ENCODE peak calls at places on chromosomes 12 and 14, in six cellular contexts. B is K562, H is mesenchymal stem cell, X is fibroblast of lung, M is mammary epithelial cell, A is kidney. V is an unnamed sample.

GRCh38 chr12:132327351-132328171 is 1.8 kb downstream of the GALNT9 start:
- DNase-seq in B (no peak), H (peak; percentile 1), X (peak; percentile 74), M (peak; percentile 69), A (peak; percentile 86), V (no peak)

GRCh38 chr12:105613269-105613668 is 282.8 kb downstream of the C12orf75 start:
- DNase-seq in B (no peak), H (no peak), X (no peak), M (no peak), A (no peak), V (no peak)

GRCh38 chr12:84397846-84398245 is 514.8 kb downstream of the SLC6A15 start:
- DNase-seq in B (no peak), H (no peak), X (no peak), M (no peak), A (no peak), V (no peak)

GRCh38 chr12:76311796-76312195 is 36.4 kb downstream of the BBS10 start:
- DNase-seq in B (no peak), H (peak; percentile 42), X (no peak), M (peak; percentile 6), A (no peak), V (no peak)

GRCh38 chr12:29208935-29209701 is 60.0 kb downstream of the FAR2 start:
- DNase-seq in B (no peak), H (no peak), X (no peak), M (no peak), A (no peak), V (no peak)

GRCh38 chr12:104903648-104904423 is 54.3 kb downstream of the SLC41A2 start:
- DNase-seq in B (no peak), H (no peak), X (no peak), M (no peak), A (no peak), V (no peak)

GRCh38 chr12:32482226-32482625 is 82.9 kb downstream of the FGD4 start:
- DNase-seq in B (no peak), H (no peak), X (no peak), M (no peak), A (no peak), V (no peak)

GRCh38 chr12:85509857-85510256 is 229.8 kb downstream of the ALX1 start:
- DNase-seq in B (no peak), H (no peak), X (no peak), M (peak; percentile 73), A (no peak), V (peak; percentile 75)

GRCh38 chr14:20384321-20384720 is 29.0 kb downstream of the TEP1 start:
- DNase-seq in B (no peak), H (no peak), X (no peak), M (no peak), A (no peak), V (no peak)

GRCh38 chr12:22313276-22313995 is 21.1 kb downstream of the ST8SIA1 start:
- DNase-seq in B (no peak), H (no peak), X (no peak), M (no peak), A (no peak), V (no peak)

GRCh38 chr14:104223810-104224515 is 85.6 kb downstream of the KIF26A start:
- DNase-seq in B (no peak), H (peak; percentile 28), X (no peak), M (no peak), A (peak; percentile 57), V (no peak)

GRCh38 chr12:125454786-125455450 is 389.7 kb downstream of the AACS start:
- DNase-seq in B (no peak), H (no peak), X (no peak), M (no peak), A (no peak), V (peak; percentile 46)

GRCh38 chr12:122035292-122035691 is 13.6 kb downstream of the BCL7A start:
- DNase-seq in B (no peak), H (no peak), X (no peak), M (peak; percentile 69), A (peak; percentile 92), V (no peak)

GRCh38 chr12:108099085-108099484 is 30.0 kb upstream of the WSCD2 start:
- DNase-seq in B (no peak), H (no peak), X (no peak), M (no peak), A (no peak), V (no peak)

GRCh38 chr12:124941170-124941527 is 26.7 kb upstream of the UBC start:
- DNase-seq in B (no peak), H (no peak), X (no peak), M (no peak), A (no peak), V (no peak)

GRCh38 chr12:19428261-19428660 is 11.0 kb upstream of the AEBP2 start:
- DNase-seq in B (no peak), H (no peak), X (no peak), M (no peak), A (no peak), V (peak; percentile 49)

GRCh38 chr12:92899388-92900001 is 29.6 kb downstream of the EEA1 start:
- DNase-seq in B (no peak), H (peak; percentile 99), X (peak; percentile 98), M (peak; percentile 95), A (peak; percentile 78), V (peak; percentile 72)

GRCh38 chr12:86698581-86698980 is 442.4 kb upstream of the MGAT4C start:
- DNase-seq in B (no peak), H (no peak), X (peak; percentile 84), M (no peak), A (no peak), V (no peak)

GRCh38 chr14:105055334-105055733 is 9.9 kb downstream of the GPR132 start:
- DNase-seq in B (no peak), H (no peak), X (no peak), M (no peak), A (peak; percentile 47), V (no peak)

GRCh38 chr14:68291820-68292219 is 472.2 kb downstream of the RAD51B start:
- DNase-seq in B (no peak), H (no peak), X (no peak), M (no peak), A (no peak), V (peak; percentile 91)

GRCh38 chr14:99554757-99555531 is 49.1 kb downstream of the CCDC85C start:
- DNase-seq in B (no peak), H (no peak), X (no peak), M (peak; percentile 28), A (no peak), V (no peak)

GRCh38 chr12:85627584-85627983 is 208.6 kb downstream of the RASSF9 start:
- DNase-seq in B (no peak), H (no peak), X (peak; percentile 28), M (peak; percentile 79), A (no peak), V (no peak)

DNA sequence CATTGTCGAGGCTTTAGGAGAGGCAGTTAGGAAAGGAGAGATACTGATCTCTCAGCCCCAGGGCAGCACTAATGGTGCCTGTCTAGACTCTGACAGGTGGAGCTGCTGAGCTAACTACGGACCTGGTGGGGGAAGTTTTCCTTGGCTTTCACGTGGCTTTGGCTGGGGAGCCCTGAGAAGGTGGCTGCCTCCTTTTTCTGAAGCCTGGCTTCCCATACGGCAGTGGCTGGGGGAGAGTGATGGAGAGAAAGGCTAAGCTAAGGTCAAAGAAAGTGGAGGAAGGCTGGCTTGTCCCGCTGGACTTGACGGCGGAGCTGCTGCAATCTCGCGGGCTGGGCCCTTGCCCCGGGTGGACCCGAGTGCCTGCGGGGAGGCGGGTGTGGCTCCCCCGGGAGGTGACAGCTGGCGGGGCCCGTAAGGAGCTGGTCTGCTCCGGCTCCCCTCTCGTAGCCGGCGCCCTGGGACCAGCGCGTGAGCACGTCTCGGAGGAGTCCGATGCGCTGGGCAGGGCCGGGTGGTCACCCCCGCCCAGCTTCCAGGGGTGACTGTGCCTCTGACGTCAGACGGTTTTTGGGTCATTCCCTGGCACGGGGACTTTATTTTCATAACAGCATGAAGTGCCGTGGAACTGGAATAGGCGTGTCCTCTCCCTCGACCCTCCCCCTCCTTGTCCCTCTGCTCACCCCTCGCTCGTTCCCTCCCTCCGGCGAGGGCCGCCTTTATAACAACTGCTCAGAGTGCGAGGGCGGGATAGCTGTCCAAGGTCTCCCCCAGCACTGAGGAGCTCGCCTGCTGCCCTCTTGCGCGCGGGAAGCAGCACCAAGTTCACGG is at the start of gene GPRC5A:
- DNase-seq in B (peak; percentile 58), H (peak; percentile 94), X (peak; percentile 98), M (peak; percentile 99), A (peak; percentile 96), V (peak; percentile 93)
- H3K9ac ChIP-seq in B (peak within 1 kb of the TSS; percentile 87), H (peak within 1 kb of the TSS; percentile 92), X (peak within 1 kb of the TSS; percentile 75), M (peak within 1 kb of the TSS; percentile 98), A (peak within 1 kb of the TSS; percentile 44), V (no peak within 1 kb of the TSS)

DNA sequence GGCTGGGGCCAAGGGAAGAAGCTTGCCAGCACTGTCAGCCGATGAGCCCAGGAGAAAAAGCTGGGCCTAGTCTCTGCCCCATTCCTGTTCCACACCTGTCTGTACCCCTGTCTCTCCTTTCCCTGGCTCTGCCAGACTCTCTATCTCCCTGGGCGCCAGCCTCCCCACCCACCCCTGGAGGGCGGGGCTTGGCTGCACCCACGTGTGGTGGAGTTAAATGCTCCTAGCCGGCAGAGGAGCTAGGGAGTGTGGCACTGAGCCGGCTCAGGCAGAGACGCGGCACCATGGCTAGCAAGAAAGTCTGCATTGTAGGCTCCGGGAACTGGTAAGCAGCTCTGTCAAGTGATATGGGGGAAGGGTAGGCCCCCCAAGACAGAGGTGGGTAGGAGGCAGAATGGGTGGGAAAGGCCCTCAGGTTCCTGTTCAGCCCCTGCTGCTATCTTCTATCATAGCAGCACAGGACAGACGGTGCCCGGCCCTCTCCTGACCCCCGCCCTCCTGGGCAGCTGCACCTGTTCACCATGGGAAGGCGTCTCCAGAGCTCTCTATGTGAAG is at the start of gene GPD1:
- DNase-seq in B (peak; percentile 84), H (peak; percentile 19), X (peak; percentile 18), M (peak; percentile 62), A (peak; percentile 90), V (peak; percentile 89)
- H3K4me3 ChIP-seq in B (no peak within 1 kb of the TSS), H (no peak within 1 kb of the TSS), X (no peak within 1 kb of the TSS), M (no peak within 1 kb of the TSS), A (peak within 1 kb of the TSS; percentile 71), V (no peak within 1 kb of the TSS)

DNA sequence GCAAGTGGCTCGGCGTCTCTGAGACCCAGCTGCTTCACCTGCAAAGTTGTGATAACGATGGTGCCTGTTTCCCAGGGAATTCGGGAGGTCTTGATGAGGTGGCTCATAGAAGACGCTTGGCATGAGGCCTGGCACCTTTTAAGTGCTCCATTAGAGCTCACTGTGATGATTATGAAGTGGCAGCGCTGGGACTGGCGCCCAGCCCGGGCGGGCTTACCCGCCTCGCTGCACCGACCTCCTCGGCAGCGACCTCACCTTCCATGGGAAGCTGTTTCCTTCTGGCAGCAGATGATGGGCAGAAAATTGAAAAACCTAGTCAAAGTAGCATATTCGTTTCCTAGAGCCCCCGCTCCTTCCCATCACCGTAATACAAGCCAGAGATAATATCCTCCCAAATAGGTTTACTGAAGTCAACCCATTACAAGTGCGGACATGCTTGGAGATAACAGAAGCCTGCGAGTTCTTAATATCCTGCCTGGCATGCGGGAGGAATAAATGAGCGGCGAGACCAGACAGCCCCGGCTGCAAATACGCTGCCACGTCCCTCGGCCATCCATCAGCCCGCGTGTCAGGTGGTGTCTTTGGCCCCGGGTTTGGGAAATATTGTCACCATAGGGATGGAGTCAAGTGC is 35.2 kb upstream of the DLK1 start:
- DNase-seq in B (no peak), H (no peak), X (no peak), M (peak; percentile 53), A (no peak), V (no peak)
- H3K27ac ChIP-seq in B (no peak overlapping the region), H (no peak overlapping the region), X (no peak overlapping the region), M (no peak overlapping the region), A (no peak overlapping the region), V (no peak overlapping the region)

DNA sequence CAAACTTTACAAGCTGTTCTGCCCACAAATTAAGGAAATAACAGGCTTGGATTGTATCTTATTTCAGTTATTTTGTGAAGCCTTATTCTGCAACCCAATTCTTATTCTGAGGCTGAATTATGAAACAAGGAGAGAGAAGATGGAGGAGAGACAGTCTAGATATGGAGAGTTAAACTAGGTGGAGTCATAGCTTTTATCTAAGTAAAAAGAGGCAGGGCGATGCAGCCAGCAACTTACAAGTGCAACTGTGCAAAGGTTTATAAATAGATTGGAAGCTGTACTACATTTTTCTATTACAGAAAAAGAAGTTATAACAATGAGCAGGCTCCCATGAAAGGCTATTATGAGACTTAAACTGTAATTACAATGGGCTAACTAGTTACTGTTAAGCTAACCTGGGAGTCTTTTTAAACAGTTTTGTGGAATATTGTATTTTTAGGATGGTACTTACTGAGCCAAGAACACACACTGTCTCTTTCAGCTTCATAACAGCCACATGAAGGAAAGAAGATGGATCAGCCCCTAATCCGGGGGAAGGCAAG is 22.4 kb downstream of the NID2 start:
- DNase-seq in B (no peak), H (no peak), X (no peak), M (no peak), A (no peak), V (no peak)
- H3K9ac ChIP-seq in B (no peak overlapping the region), H (no peak overlapping the region), X (no peak overlapping the region), M (no peak overlapping the region), A (no peak overlapping the region), V (no peak overlapping the region)